ENCODE peak calls at places on chromosome 11, in ten cellular contexts. D is neural progenitor cell; P is effector memory CD8-positive, alpha-beta T cell; J is substantia nigra; U is activated gamma-delta T cell treated with Interleukin-2 at 50 U/mL for 16 hours; S is effector memory CD4-positive, alpha-beta T cell; L is AG08396; W is D341Med; C is kidney; R is globus pallidus. T is an unnamed sample.

GRCh38 chr11:9717719-9718118 is 53.8 kb downstream of the SWAP70 start:
- DNase-seq in D (no peak), P (no peak), J (no peak), U (no peak), S (no peak), L (no peak), W (no peak), C (no peak), R (no peak), T (no peak)

GRCh38 chr11:131690776-131691557 is 320.6 kb downstream of the NTM start:
- DNase-seq in D (no peak), P (no peak), J (no peak), U (no peak), S (no peak), L (no peak), W (no peak), C (peak), R (no peak), T (no peak)

GRCh38 chr11:118437046-118437735 is 899 bp downstream of the KMT2A start:
- DNase-seq in D (peak), P (peak), J (no peak), U (peak), S (peak), L (peak), W (peak), C (peak), R (peak), T (peak)

GRCh38 chr11:125272092-125272491 is 107.5 kb downstream of the PKNOX2 start:
- DNase-seq in D (no peak), P (no peak), J (no peak), U (no peak), S (no peak), L (no peak), W (no peak), C (no peak), R (no peak), T (no peak)

GRCh38 chr11:62689421-62690183 is at the start of gene LRRN4CL:
- DNase-seq in D (no peak), P (no peak), J (no peak), U (no peak), S (no peak), L (peak), W (no peak), C (no peak), R (no peak), T (no peak)

GRCh38 chr11:1349074-1349931 is 39.9 kb upstream of the TOLLIP start:
- DNase-seq in D (peak), P (no peak), J (no peak), U (no peak), S (no peak), L (no peak), W (peak), C (peak), R (no peak), T (no peak)

GRCh38 chr11:73463359-73463758 is 87.2 kb downstream of the RELT start:
- DNase-seq in D (no peak), P (no peak), J (no peak), U (no peak), S (no peak), L (peak), W (no peak), C (no peak), R (no peak), T (no peak)

GRCh38 chr11:69253028-69253427 is 40.9 kb upstream of the MYEOV start:
- DNase-seq in D (no peak), P (no peak), J (no peak), U (no peak), S (no peak), L (peak), W (no peak), C (no peak), R (no peak), T (no peak)

GRCh38 chr11:102933627-102934026 is 21.9 kb downstream of the MMP13 start:
- DNase-seq in D (no peak), P (no peak), J (no peak), U (no peak), S (no peak), L (no peak), W (no peak), C (no peak), R (no peak), T (no peak)

GRCh38 chr11:122803716-122804115 is 34.6 kb upstream of the CRTAM start:
- DNase-seq in D (no peak), P (no peak), J (no peak), U (no peak), S (no peak), L (no peak), W (no peak), C (no peak), R (no peak), T (no peak)

GRCh38 chr11:74748211-74749126 is at the start of gene RNF169:
- DNase-seq in D (peak), P (peak), J (peak), U (peak), S (peak), L (peak), W (peak), C (peak), R (peak), T (peak)

GRCh38 chr11:132792341-132793140 is 739.8 kb downstream of the OPCML start:
- DNase-seq in D (peak), P (no peak), J (no peak), U (no peak), S (no peak), L (no peak), W (no peak), C (no peak), R (no peak), T (no peak)

GRCh38 chr11:31956310-31956709 is 134.6 kb upstream of the RCN1 start:
- DNase-seq in D (no peak), P (no peak), J (no peak), U (no peak), S (no peak), L (no peak), W (no peak), C (no peak), R (no peak), T (no peak)

GRCh38 chr11:12803086-12803826 is 129.0 kb downstream of the TEAD1 start:
- DNase-seq in D (peak), P (no peak), J (no peak), U (no peak), S (no peak), L (no peak), W (no peak), C (no peak), R (no peak), T (no peak)

GRCh38 chr11:12280838-12281565 is 96.4 kb upstream of the PARVA start:
- DNase-seq in D (no peak), P (no peak), J (no peak), U (no peak), S (no peak), L (no peak), W (no peak), C (peak), R (no peak), T (peak)

GRCh38 chr11:34459507-34460162 is 20.9 kb downstream of the CAT start:
- DNase-seq in D (no peak), P (no peak), J (no peak), U (no peak), S (no peak), L (no peak), W (no peak), C (no peak), R (no peak), T (no peak)

GRCh38 chr11:102312656-102313055 is 4.6 kb upstream of the BIRC3 start:
- DNase-seq in D (no peak), P (no peak), J (no peak), U (no peak), S (no peak), L (no peak), W (no peak), C (no peak), R (no peak), T (no peak)

GRCh38 chr11:116840224-116840745 is 2.9 kb upstream of the APOA1 start:
- DNase-seq in D (peak), P (no peak), J (peak), U (no peak), S (no peak), L (no peak), W (no peak), C (no peak), R (peak), T (no peak)

GRCh38 chr11:46332568-46333128 is 14.6 kb upstream of the DGKZ start:
- DNase-seq in D (peak), P (no peak), J (no peak), U (peak), S (no peak), L (no peak), W (peak), C (no peak), R (no peak), T (no peak)

GRCh38 chr11:74685905-74686304 is 45.3 kb downstream of the CHRDL2 start:
- DNase-seq in D (no peak), P (no peak), J (peak), U (no peak), S (no peak), L (no peak), W (no peak), C (peak), R (peak), T (peak)